ENCODE peak calls at places on chromosomes 12 and 14, in four cellular contexts. D is GM12878, T is HepG2, S is H1. X is an unnamed sample. For H3K4me1, the result is how much of the 10 kb centered on the place peaks cover.

GRCh38 chr12:42922512-42922865 is 332.9 kb upstream of the PRICKLE1 start:
- DNase-seq in T (no peak), D (no peak), S (no peak), X (no peak)

GRCh38 chr12:114221976-114222630 is 183.8 kb downstream of the TBX5 start:
- DNase-seq in T (no peak), D (no peak), S (no peak), X (no peak)

GRCh38 chr14:95274283-95274682 is 45.4 kb downstream of the CLMN start:
- DNase-seq in S (no peak), T (no peak), D (no peak), X (no peak)

GRCh38 chr12:120230326-120230973 is 29.5 kb upstream of the RPLP0 start:
- DNase-seq in S (peak), D (no peak), T (peak), X (peak)

GRCh38 chr14:28412076-28412475 is 354.5 kb upstream of the FOXG1 start:
- DNase-seq in S (no peak), D (no peak), T (no peak), X (no peak)

GRCh38 chr14:52835122-52835903 is 43.9 kb upstream of the GNPNAT1 start:
- DNase-seq in T (no peak), S (no peak), D (no peak), X (peak)

GRCh38 chr14:88492272-88493089 is 62.3 kb downstream of the PTPN21 start:
- DNase-seq in D (peak), S (peak), T (peak), X (peak)

GRCh38 chr12:78062781-78063180 is 232.1 kb downstream of the NAV3 start:
- DNase-seq in D (no peak), T (peak), S (no peak), X (no peak)

GRCh38 chr12:130521375-130522124 is 183.9 kb downstream of the PIWIL1 start:
- DNase-seq in T (no peak), S (no peak), D (no peak), X (no peak)

GRCh38 chr12:86230516-86231146 is 25.6 kb downstream of the MGAT4C start:
- DNase-seq in T (no peak), D (no peak), S (no peak), X (no peak)

GRCh38 chr12:45827974-45828373 is 98.5 kb downstream of the ARID2 start:
- DNase-seq in T (no peak), S (no peak), D (no peak), X (no peak)

GRCh38 chr12:59040651-59041050 is 120.3 kb upstream of the LRIG3 start:
- DNase-seq in T (no peak), S (no peak), D (no peak), X (peak)

GRCh38 chr14:50363734-50364113 is 33.0 kb downstream of the CDKL1 start:
- DNase-seq in S (no peak), T (no peak), D (peak), X (no peak)

GRCh38 chr14:34355584-34356266 is 106.3 kb downstream of the SPTSSA start:
- DNase-seq in D (no peak), S (no peak), T (peak), X (no peak)
- TF ChIP-seq SUZ12 in D (no peak), S (no peak), T (no peak), X (no peak)

GRCh38 chr12:123936956-123937706 is 35.5 kb downstream of the CCDC92 start:
- DNase-seq in T (no peak), S (no peak), D (no peak), X (no peak)
- H3K4me1 ChIP-seq in T (under half), S (under half), D (under half), X (under half)

GRCh38 chr14:100436745-100437406 is 113.7 kb downstream of the SLC25A47 start:
- DNase-seq in S (no peak), D (no peak), T (no peak), X (no peak)

GRCh38 chr14:100438678-100439592 is 115.8 kb downstream of the SLC25A47 start:
- DNase-seq in T (peak), D (no peak), S (no peak), X (no peak)

GRCh38 chr14:100440207-100440631 is 117.1 kb downstream of the SLC25A47 start:
- DNase-seq in D (no peak), T (peak), S (peak), X (no peak)

GRCh38 chr14:100439781-100440180 is 116.6 kb downstream of the SLC25A47 start:
- DNase-seq in T (no peak), D (no peak), S (no peak), X (no peak)

DNA sequence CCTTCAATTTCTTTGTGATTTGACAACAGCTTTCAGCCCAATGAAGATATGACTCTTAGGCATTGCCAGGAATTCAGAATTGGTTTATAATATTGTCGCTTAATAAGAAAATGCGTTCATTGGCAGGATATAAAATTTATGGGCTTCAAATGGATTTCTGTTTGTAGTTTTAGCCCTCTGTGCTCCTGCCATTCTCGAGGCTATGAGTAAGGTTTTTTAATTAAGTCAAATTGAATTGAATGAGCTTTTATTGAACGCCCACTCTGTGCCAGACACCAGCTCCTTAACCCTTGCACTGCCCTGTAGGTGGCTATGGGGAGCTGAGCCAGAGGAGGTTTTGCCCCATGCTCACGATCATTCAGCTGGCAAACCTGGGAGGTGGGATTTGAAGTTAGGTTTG is 115.1 kb downstream of the SLC25A47 start:
- DNase-seq in D (no peak), S (no peak), T (no peak), X (no peak)
- TF ChIP-seq SUZ12 in D (no peak), S (no peak), T (no peak), X (no peak)

DNA sequence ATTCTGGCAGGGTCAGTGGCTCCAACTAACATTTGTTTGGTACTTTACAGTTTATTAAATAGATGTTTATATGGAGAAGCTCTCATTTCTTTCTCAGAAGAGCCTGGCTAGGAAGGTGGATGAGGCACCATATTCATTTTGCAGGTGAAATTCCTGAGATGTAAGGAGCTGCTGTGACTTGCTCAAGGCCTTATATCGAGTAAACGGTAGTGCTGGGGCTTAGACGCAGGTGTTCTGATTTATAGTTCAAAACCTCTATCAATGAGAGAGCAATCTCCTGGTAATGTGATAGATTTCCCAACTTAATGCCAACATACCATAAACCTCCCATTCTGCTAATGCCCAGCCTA is 42.3 kb downstream of the DAD1 start:
- DNase-seq in S (no peak), T (no peak), D (no peak), X (no peak)
- H3K4me1 ChIP-seq in S (under half), T (under half), D (under half), X (under half)

DNA sequence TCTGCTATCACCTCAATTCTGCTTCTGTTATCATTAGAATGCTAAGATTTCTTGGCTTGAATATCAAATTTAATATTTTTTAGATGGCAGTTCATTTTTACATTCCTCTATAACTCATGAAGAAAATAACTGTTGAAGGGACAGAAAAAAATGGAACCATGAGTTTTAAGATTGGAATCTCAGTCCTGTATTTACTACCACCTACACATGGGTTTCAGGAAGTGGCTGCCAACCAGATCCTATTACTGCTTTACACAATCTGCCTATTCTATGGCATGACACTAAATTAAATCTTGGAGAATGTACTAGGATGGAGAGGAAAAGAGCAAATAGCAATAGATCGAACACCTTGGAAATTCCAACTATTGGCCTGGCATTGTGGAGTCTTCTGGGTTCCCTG is 140.8 kb downstream of the DUSP6 start:
- DNase-seq in D (no peak), S (no peak), T (no peak), X (no peak)
- TF ChIP-seq SUZ12 in D (no peak), S (no peak), T (no peak), X (no peak)

GRCh38 chr12:89278862-89279261 is 73.4 kb downstream of the DUSP6 start:
- DNase-seq in D (no peak), T (no peak), S (no peak), X (no peak)
- H3K4me1 ChIP-seq in D (under half), T (under half), S (under half), X (under half)

DNA sequence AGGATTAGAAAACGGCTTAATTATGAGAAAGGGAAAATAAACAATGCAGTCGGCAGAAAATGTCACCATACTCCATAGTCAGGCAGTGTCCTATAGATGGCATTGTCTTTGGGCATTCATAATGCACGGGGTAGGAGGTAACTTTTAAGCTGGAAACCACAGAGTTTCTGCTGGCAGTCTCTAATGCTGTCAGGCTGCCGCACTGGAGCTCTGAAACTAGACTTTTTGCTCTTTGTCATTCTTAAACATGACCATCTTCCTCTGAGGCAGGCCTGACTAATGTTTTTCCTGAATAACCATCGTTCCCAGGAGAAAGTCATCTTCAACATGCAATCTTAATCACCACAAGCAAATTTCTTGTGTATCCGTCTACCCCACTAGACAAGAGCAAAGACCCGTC is 108.8 kb downstream of the ETNK1 start:
- DNase-seq in S (no peak), D (no peak), T (no peak), X (no peak)
- TF ChIP-seq SUZ12 in S (no peak), D (no peak), T (no peak), X (no peak)

GRCh38 chr12:2439332-2440100 is 355.3 kb upstream of the FKBP4 start:
- DNase-seq in T (no peak), S (no peak), D (no peak), X (no peak)
- H3K4me1 ChIP-seq in T (under half), S (under half), D (under half), X (under half)

GRCh38 chr14:38255673-38256357 is at the start of gene CLEC14A:
- DNase-seq in T (no peak), D (no peak), S (peak), X (no peak)
- TF ChIP-seq SUZ12 in T (no peak), D (no peak), S (peak), X (no peak)

DNA sequence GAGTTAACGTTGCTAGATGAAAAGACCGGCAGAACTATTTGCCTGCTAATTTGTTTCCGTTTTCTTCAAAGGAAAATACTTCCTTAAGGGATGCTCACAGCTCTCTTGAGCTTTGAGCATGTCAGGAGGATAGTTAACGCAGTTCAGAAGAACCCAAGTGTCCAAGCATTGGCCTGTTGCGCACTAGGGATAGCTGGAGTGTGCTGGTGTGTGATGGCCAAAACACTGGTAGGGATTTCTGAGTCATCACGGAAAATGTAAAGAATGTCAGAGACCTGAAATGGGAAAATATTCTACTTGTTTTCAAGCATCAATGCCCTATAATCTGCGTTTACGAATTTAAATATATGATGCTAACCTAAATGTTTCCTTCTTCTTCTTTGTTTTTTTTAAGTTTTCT is 97.8 kb downstream of the VRK1 start:
- DNase-seq in D (no peak), S (no peak), T (no peak), X (no peak)
- H3K4me1 ChIP-seq in D (under half), S (under half), T (under half), X (under half)

X was measured in NT2/D1.